ENCODE peak calls at places on chromosomes 16 and 17, in eight cellular contexts. D is hepatocyte; L is stimulated activated CD8-positive, alpha-beta memory T cell treated with anti-CD3 and anti-CD28 coated beads, Interleukin-7, amount 100 ng/mL, for 1 hour; Z is heart right ventricle; X is NCI-H1092; R is substantia nigra; Y is nephron progenitor cell; O is endothelial cell. V is an unnamed sample.

GRCh38 chr17:66177048-66177447 is 14.9 kb downstream of the CEP112 start:
- DNase-seq in D (no peak), L (no peak), Z (no peak), X (peak; percentile 68), R (no peak), Y (no peak), O (no peak), V (no peak)

GRCh38 chr16:30902070-30902972 is 5.9 kb downstream of the CTF1 start:
- DNase-seq in D (peak; percentile 90), L (peak; percentile 29), Z (peak; percentile 79), X (peak; percentile 48), R (peak; percentile 47), Y (peak; percentile 81), O (peak; percentile 84), V (no peak)

GRCh38 chr17:46044286-46044928 is 45.4 kb downstream of the STH start:
- DNase-seq in D (peak; percentile 89), L (peak; percentile 14), Z (no peak), X (peak; percentile 51), R (peak; percentile 54), Y (peak; percentile 38), O (peak; percentile 57), V (peak; percentile 69)

GRCh38 chr17:1725642-1726511 is 1.4 kb downstream of the WDR81 start:
- DNase-seq in D (no peak), L (no peak), Z (no peak), X (no peak), R (no peak), Y (no peak), O (no peak), V (no peak)

GRCh38 chr16:1066584-1067172 is 5.9 kb upstream of the SSTR5 start:
- DNase-seq in D (no peak), L (no peak), Z (no peak), X (peak; percentile 49), R (no peak), Y (no peak), O (no peak), V (no peak)

GRCh38 chr17:81980752-81981239 is 3.4 kb downstream of the ASPSCR1 start:
- DNase-seq in D (no peak), L (no peak), Z (no peak), X (no peak), R (no peak), Y (no peak), O (no peak), V (no peak)

GRCh38 chr16:79839450-79839849 is 238.9 kb upstream of the MAF start:
- DNase-seq in D (no peak), L (no peak), Z (no peak), X (no peak), R (no peak), Y (no peak), O (no peak), V (no peak)

GRCh38 chr16:80931985-80932720 is 74.5 kb downstream of the CMC2 start:
- DNase-seq in D (peak; percentile 74), L (no peak), Z (peak; percentile 82), X (peak; percentile 62), R (peak; percentile 29), Y (peak; percentile 67), O (peak; percentile 60), V (no peak)

GRCh38 chr17:61475726-61476125 is 23.5 kb downstream of the TBX4 start:
- DNase-seq in D (no peak), L (no peak), Z (no peak), X (no peak), R (no peak), Y (no peak), O (no peak), V (no peak)

GRCh38 chr17:67613961-67614360 is 103.8 kb upstream of the NOL11 start:
- DNase-seq in D (no peak), L (no peak), Z (no peak), X (no peak), R (no peak), Y (no peak), O (no peak), V (no peak)

GRCh38 chr17:50439008-50439407 is 13.0 kb downstream of the ACSF2 start:
- DNase-seq in D (no peak), L (no peak), Z (no peak), X (no peak), R (no peak), Y (no peak), O (no peak), V (no peak)

GRCh38 chr16:1533443-1533951 is at the start of gene TMEM204:
- DNase-seq in D (no peak), L (no peak), Z (peak; percentile 85), X (no peak), R (no peak), Y (peak; percentile 14), O (peak; percentile 69), V (no peak)

GRCh38 chr17:46061435-46061834 is 62.4 kb downstream of the STH start:
- DNase-seq in D (no peak), L (no peak), Z (no peak), X (no peak), R (no peak), Y (no peak), O (no peak), V (no peak)

GRCh38 chr16:89701425-89702406 is at the start of gene SPATA2L:
- DNase-seq in D (peak; percentile 97), L (peak; percentile 93), Z (peak; percentile 88), X (peak; percentile 93), R (peak; percentile 56), Y (peak; percentile 96), O (peak; percentile 91), V (peak; percentile 76)

GRCh38 chr16:56295739-56296527 is 104.6 kb downstream of the GNAO1 start:
- DNase-seq in D (no peak), L (no peak), Z (no peak), X (no peak), R (no peak), Y (no peak), O (no peak), V (no peak)

GRCh38 chr16:65769776-65770438 is 596.6 kb upstream of the CDH5 start:
- DNase-seq in D (no peak), L (no peak), Z (no peak), X (no peak), R (no peak), Y (no peak), O (peak; percentile 4), V (no peak)

GRCh38 chr17:79849953-79850352 is 10.7 kb upstream of the CBX4 start:
- DNase-seq in D (peak; percentile 36), L (no peak), Z (no peak), X (no peak), R (no peak), Y (peak; percentile 47), O (no peak), V (no peak)

GRCh38 chr16:25788637-25789036 is 96.9 kb downstream of the HS3ST4 start:
- DNase-seq in D (no peak), L (no peak), Z (no peak), X (no peak), R (no peak), Y (no peak), O (no peak), V (no peak)

GRCh38 chr17:16950488-16950887 is 21.4 kb downstream of the TNFRSF13B start:
- DNase-seq in D (no peak), L (no peak), Z (no peak), X (no peak), R (no peak), Y (no peak), O (no peak), V (no peak)

V was measured in DMS 273 treated with DMSO at 0.1 percent for 48 hours.